ENCODE peak calls at places on chromosomes 11 and 22, in nine cellular contexts. A is HCT116, Z is HL-60, T is Panc1, D is SK-N-SH, S is A549, P is HepG2, U is K562, B is GM12878. M is an unnamed sample.

GRCh38 chr11:10205928-10206327 is 88.1 kb downstream of the SBF2 start:
- DNase-seq in T (no peak), P (no peak), S (no peak), Z (no peak), U (no peak), A (no peak), B (no peak), D (no peak), M (peak)

GRCh38 chr11:76736773-76737495 is 46.2 kb upstream of the TSKU start:
- DNase-seq in T (no peak), S (no peak), Z (no peak), P (no peak), U (no peak), B (no peak), D (no peak), A (no peak), M (no peak)

GRCh38 chr11:132559371-132560036 is 972.8 kb downstream of the OPCML start:
- DNase-seq in U (no peak), T (no peak), P (no peak), Z (no peak), B (no peak), A (no peak), D (peak), S (no peak), M (no peak)

GRCh38 chr11:116653206-116653605 is 119.6 kb downstream of the BUD13 start:
- DNase-seq in Z (no peak), T (no peak), B (no peak), P (no peak), A (no peak), D (no peak), S (no peak), U (no peak), M (no peak)

GRCh38 chr22:26981520-26981919 is 324.1 kb downstream of the MIAT start:
- DNase-seq in Z (no peak), T (no peak), A (no peak), B (no peak), U (no peak), P (no peak), S (no peak), D (peak), M (no peak)

GRCh38 chr22:44603774-44604173 is 98.2 kb upstream of the PRR5 start:
- DNase-seq in T (no peak), S (no peak), A (no peak), Z (peak), P (no peak), U (no peak), B (no peak), D (no peak), M (no peak)

GRCh38 chr22:32528984-32529982 is 54.7 kb downstream of the FBXO7 start:
- DNase-seq in T (peak), A (peak), Z (peak), S (peak), D (peak), B (peak), P (peak), U (peak), M (peak)

GRCh38 chr11:17735823-17736772 is 1.5 kb downstream of the KCNC1 start:
- DNase-seq in D (peak), S (no peak), B (no peak), T (no peak), P (no peak), A (no peak), U (no peak), Z (no peak), M (peak)

GRCh38 chr22:24105018-24105360 is 76.3 kb upstream of the SUSD2 start:
- DNase-seq in S (no peak), D (no peak), A (no peak), P (no peak), U (no peak), T (no peak), Z (no peak), B (no peak), M (no peak)

GRCh38 chr11:7451520-7451919 is 33.8 kb upstream of the OLFML1 start:
- DNase-seq in T (no peak), D (no peak), U (no peak), A (no peak), S (no peak), B (no peak), Z (no peak), P (no peak), M (no peak)

GRCh38 chr11:7451952-7452507 is 33.3 kb upstream of the OLFML1 start:
- DNase-seq in D (no peak), B (no peak), A (no peak), U (no peak), Z (no peak), S (no peak), P (no peak), T (no peak), M (no peak)

GRCh38 chr11:7454854-7455253 is 30.5 kb upstream of the OLFML1 start:
- DNase-seq in P (no peak), T (no peak), B (no peak), S (no peak), A (no peak), U (no peak), Z (no peak), D (no peak), M (no peak)

GRCh38 chr11:7462706-7463105 is 22.6 kb upstream of the OLFML1 start:
- DNase-seq in S (no peak), U (no peak), T (no peak), P (no peak), A (no peak), Z (no peak), B (no peak), D (peak), M (no peak)

DNA sequence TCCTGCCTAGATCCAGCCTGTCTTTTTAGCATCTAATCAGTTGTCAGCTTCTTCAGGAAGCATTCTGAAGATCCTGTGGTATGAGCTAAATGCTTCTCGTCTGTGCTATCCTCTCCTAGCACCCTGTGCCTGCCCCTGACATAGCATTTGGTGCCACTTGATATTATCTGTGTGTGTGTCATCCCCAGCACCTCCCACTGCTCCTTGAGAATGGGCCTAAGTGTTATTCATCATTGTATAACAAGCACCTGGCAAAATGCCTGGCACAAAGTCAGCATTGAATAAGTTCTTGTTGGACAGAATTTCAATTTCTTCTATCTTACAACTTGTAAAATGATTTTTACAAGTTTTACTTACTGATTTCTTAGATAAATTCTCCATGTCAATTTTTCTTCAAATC is 28.1 kb upstream of the OLFML1 start:
- DNase-seq in S (no peak), T (no peak), U (no peak), P (no peak), B (no peak), A (no peak), Z (no peak), D (no peak), M (no peak)
- TF ChIP-seq REST in S (no peak), T (no peak), U (no peak), P (no peak), B (no peak), A (no peak), Z (no peak), D (no peak), M (no peak)

GRCh38 chr22:50713008-50713385 is 25.0 kb upstream of the ACR start:
- DNase-seq in A (no peak), D (no peak), B (no peak), P (no peak), Z (no peak), U (no peak), T (no peak), S (no peak), M (no peak)

GRCh38 chr22:50710886-50711285 is 27.1 kb upstream of the ACR start:
- DNase-seq in B (no peak), P (no peak), D (no peak), S (no peak), U (no peak), A (no peak), T (no peak), Z (no peak), M (no peak)

GRCh38 chr22:50710221-50710620 is 27.8 kb upstream of the ACR start:
- DNase-seq in U (no peak), Z (no peak), S (no peak), B (no peak), P (no peak), D (no peak), A (no peak), T (no peak), M (no peak)

GRCh38 chr22:50712341-50713007 is 25.5 kb upstream of the ACR start:
- DNase-seq in S (no peak), D (no peak), B (no peak), T (no peak), Z (no peak), P (no peak), A (no peak), U (no peak), M (no peak)

GRCh38 chr22:50711446-50712340 is 26.3 kb upstream of the ACR start:
- DNase-seq in T (no peak), A (no peak), D (no peak), S (no peak), U (no peak), P (no peak), B (no peak), Z (no peak), M (no peak)
- TF ChIP-seq REST in T (no peak), A (no peak), D (no peak), S (no peak), U (no peak), P (no peak), B (no peak), Z (no peak), M (no peak)

DNA sequence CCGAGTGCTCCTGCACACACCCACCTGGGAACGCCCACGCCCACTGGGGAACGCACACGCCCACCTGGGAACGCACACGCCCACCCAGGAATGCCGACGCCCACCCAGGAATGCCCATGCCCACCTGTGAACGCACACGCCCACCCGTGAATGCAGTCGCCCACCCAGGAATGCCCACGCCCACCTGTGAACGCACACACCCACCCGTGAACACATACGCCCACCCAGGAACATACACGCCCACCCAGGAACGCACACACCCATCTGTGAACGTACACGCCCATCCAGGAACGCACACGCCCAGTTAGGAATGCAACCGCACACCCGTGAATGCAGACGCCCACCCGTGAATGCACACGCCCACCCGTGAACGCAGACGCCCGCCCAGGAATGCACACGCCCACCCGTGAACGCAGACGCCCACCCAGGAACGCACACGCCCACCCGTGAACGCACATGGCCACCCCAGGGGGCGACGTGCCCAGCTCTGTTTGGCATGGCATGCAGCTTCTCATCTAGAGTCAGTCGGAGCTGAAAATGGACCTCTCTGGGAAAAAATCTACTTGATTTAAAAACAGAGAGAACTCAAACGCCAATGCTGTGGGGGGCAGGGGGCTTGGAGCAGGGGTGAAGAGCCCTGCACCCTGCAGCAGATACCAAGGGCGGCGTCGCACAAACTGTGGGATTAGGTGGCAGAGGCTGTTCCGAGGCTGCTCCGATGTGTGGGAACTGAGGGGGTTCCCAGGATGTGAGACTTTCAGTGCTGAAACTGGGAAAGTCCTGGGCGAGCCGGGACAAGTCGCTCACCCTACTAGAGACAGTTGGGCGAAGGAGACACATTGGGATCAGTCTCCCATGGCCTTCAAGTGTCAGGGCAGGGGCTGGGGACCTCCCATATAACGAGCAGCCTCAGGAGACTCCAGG is 83.3 kb downstream of the MYEOV start:
- DNase-seq in Z (no peak), D (no peak), A (no peak), T (no peak), S (peak), B (no peak), U (peak), P (no peak), M (no peak)
- TF ChIP-seq REST in Z (no peak), D (no peak), A (no peak), T (no peak), S (no peak), B (no peak), U (no peak), P (no peak), M (no peak)

GRCh38 chr11:113997473-113997872 is 22.6 kb downstream of the HTR3A start:
- DNase-seq in T (no peak), B (no peak), A (no peak), S (no peak), Z (no peak), D (no peak), U (no peak), P (no peak), M (no peak)
- TF ChIP-seq REST in T (no peak), B (no peak), A (no peak), S (no peak), Z (no peak), D (no peak), U (no peak), P (no peak), M (no peak)

DNA sequence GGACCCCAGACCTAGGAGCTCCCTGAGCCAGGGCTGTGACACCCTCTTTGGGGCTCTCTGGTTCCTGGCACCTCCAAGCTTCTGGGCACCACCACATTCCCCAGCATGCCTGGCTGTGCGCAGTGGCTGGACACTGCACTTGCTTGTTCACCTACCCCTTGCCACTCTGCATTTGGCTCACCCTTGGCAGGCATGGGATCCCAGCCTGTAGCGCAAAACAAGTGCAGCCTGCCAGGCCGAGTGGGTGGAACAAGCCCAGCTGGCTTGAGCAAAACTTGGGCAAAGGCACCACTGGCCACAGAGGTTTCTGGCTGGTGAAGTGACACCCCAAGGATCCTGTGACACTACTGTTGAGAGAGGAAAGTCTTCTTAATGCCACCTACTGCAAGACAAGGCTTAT is 57.3 kb downstream of the CCDC34 start:
- DNase-seq in B (no peak), A (no peak), U (no peak), T (no peak), P (no peak), S (no peak), Z (no peak), D (no peak), M (no peak)
- TF ChIP-seq REST in B (no peak), A (no peak), U (no peak), T (no peak), P (no peak), S (no peak), Z (no peak), D (no peak), M (no peak)

GRCh38 chr11:63993100-63993499 is 6.9 kb downstream of the OTUB1 start:
- DNase-seq in S (no peak), A (no peak), B (no peak), Z (no peak), T (no peak), P (no peak), D (no peak), U (no peak), M (no peak)
- TF ChIP-seq REST in S (no peak), A (no peak), B (no peak), Z (no peak), T (no peak), P (no peak), D (no peak), U (no peak), M (no peak)

DNA sequence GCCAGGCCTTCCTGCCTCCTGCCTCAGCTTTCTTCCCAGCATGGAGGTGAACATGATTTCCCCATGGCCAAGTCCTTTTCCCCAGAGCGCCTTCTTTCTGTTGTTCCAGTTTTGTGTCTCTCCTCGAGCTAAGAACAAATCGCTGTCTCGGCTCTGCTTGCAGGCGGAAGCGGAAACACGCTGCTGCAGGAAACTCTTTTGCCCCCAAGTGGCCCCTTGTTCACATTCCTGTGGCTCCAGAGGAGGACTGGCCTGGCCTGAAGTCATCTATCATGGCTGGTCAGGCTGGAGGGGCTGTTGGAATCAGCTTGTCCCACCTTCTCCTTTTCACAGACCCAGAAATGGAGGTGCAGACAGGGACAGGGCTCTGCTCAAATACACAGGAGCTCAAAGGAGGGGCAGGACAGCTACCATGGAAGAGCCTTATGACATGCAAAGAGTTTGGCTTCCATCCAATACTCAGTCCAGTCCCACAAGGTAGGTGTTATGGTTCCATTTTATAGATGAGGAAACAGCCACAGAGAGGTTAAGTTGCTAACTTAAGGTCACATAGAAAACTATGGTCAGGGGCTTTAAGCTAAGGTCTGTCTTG is 182.2 kb upstream of the SYT13 start:
- DNase-seq in Z (no peak), B (no peak), P (no peak), A (no peak), S (no peak), T (no peak), U (peak), D (no peak), M (peak)
- TF ChIP-seq REST in Z (no peak), B (no peak), P (no peak), A (no peak), S (no peak), T (no peak), U (no peak), D (no peak), M (no peak)